ENCODE peak calls at places on chromosomes 2 and 18, in nine cellular contexts. One of them, this sample, is unnamed.

GRCh38 chr18:11654736-11655604 is 34.1 kb upstream of the GNAL start:
- DNase-seq in renal cortical epithelial cell: peak
- DNase-seq in stimulated activated CD4-positive, alpha-beta T cell treated with anti-CD3 and anti-CD28 coated beads, Interleukin-15, amount 100 ng/mL, for 48 hours: peak
- DNase-seq in A673: peak
- DNase-seq in naive B cell: peak
- DNase-seq in AG10803: peak
- DNase-seq in mesendoderm: peak
- DNase-seq in A549: peak
- DNase-seq in naive thymus-derived CD8-positive, alpha-beta T cell: peak
- DNase-seq in this sample: peak

GRCh38 chr2:74390601-74391000 is 10.5 kb upstream of the DCTN1 start:
- DNase-seq in naive thymus-derived CD8-positive, alpha-beta T cell: no peak
- DNase-seq in AG10803: no peak
- DNase-seq in mesendoderm: no peak
- DNase-seq in A549: no peak
- DNase-seq in A673: no peak
- DNase-seq in stimulated activated CD4-positive, alpha-beta T cell treated with anti-CD3 and anti-CD28 coated beads, Interleukin-15, amount 100 ng/mL, for 48 hours: no peak
- DNase-seq in renal cortical epithelial cell: no peak
- DNase-seq in naive B cell: no peak
- DNase-seq in this sample: no peak

GRCh38 chr2:28414583-28414982 is 21.9 kb downstream of the FOSL2 start:
- DNase-seq in stimulated activated CD4-positive, alpha-beta T cell treated with anti-CD3 and anti-CD28 coated beads, Interleukin-15, amount 100 ng/mL, for 48 hours: no peak
- DNase-seq in A673: no peak
- DNase-seq in AG10803: no peak
- DNase-seq in naive thymus-derived CD8-positive, alpha-beta T cell: no peak
- DNase-seq in renal cortical epithelial cell: no peak
- DNase-seq in naive B cell: no peak
- DNase-seq in A549: no peak
- DNase-seq in mesendoderm: no peak
- DNase-seq in this sample: no peak

GRCh38 chr2:143730950-143731254 is 601.7 kb downstream of the ARHGAP15 start:
- DNase-seq in mesendoderm: no peak
- DNase-seq in renal cortical epithelial cell: no peak
- DNase-seq in A673: no peak
- DNase-seq in stimulated activated CD4-positive, alpha-beta T cell treated with anti-CD3 and anti-CD28 coated beads, Interleukin-15, amount 100 ng/mL, for 48 hours: no peak
- DNase-seq in AG10803: peak
- DNase-seq in naive B cell: no peak
- DNase-seq in A549: no peak
- DNase-seq in naive thymus-derived CD8-positive, alpha-beta T cell: no peak
- DNase-seq in this sample: no peak

GRCh38 chr2:120771556-120772208 is 36.0 kb downstream of the GLI2 start:
- DNase-seq in renal cortical epithelial cell: peak
- DNase-seq in stimulated activated CD4-positive, alpha-beta T cell treated with anti-CD3 and anti-CD28 coated beads, Interleukin-15, amount 100 ng/mL, for 48 hours: no peak
- DNase-seq in naive B cell: no peak
- DNase-seq in AG10803: peak
- DNase-seq in A549: peak
- DNase-seq in naive thymus-derived CD8-positive, alpha-beta T cell: no peak
- DNase-seq in A673: no peak
- DNase-seq in mesendoderm: peak
- DNase-seq in this sample: no peak

GRCh38 chr18:63378919-63379638 is 12.1 kb upstream of the KDSR start:
- DNase-seq in A673: no peak
- DNase-seq in naive B cell: no peak
- DNase-seq in stimulated activated CD4-positive, alpha-beta T cell treated with anti-CD3 and anti-CD28 coated beads, Interleukin-15, amount 100 ng/mL, for 48 hours: no peak
- DNase-seq in mesendoderm: peak
- DNase-seq in A549: no peak
- DNase-seq in renal cortical epithelial cell: no peak
- DNase-seq in AG10803: no peak
- DNase-seq in naive thymus-derived CD8-positive, alpha-beta T cell: no peak
- DNase-seq in this sample: no peak

GRCh38 chr2:16629044-16629443 is 36.6 kb downstream of the CYRIA start:
- DNase-seq in naive thymus-derived CD8-positive, alpha-beta T cell: no peak
- DNase-seq in stimulated activated CD4-positive, alpha-beta T cell treated with anti-CD3 and anti-CD28 coated beads, Interleukin-15, amount 100 ng/mL, for 48 hours: no peak
- DNase-seq in renal cortical epithelial cell: no peak
- DNase-seq in mesendoderm: no peak
- DNase-seq in A673: no peak
- DNase-seq in naive B cell: no peak
- DNase-seq in A549: no peak
- DNase-seq in AG10803: no peak
- DNase-seq in this sample: no peak

GRCh38 chr2:233247744-233248143 is 3.7 kb upstream of the ATG16L1 start:
- DNase-seq in A673: no peak
- DNase-seq in AG10803: no peak
- DNase-seq in naive thymus-derived CD8-positive, alpha-beta T cell: no peak
- DNase-seq in A549: peak
- DNase-seq in naive B cell: no peak
- DNase-seq in mesendoderm: peak
- DNase-seq in stimulated activated CD4-positive, alpha-beta T cell treated with anti-CD3 and anti-CD28 coated beads, Interleukin-15, amount 100 ng/mL, for 48 hours: peak
- DNase-seq in renal cortical epithelial cell: peak
- DNase-seq in this sample: no peak

GRCh38 chr2:204585930-204586329 is 40.7 kb downstream of the PARD3B start:
- DNase-seq in AG10803: no peak
- DNase-seq in A673: peak
- DNase-seq in naive thymus-derived CD8-positive, alpha-beta T cell: no peak
- DNase-seq in naive B cell: no peak
- DNase-seq in A549: no peak
- DNase-seq in stimulated activated CD4-positive, alpha-beta T cell treated with anti-CD3 and anti-CD28 coated beads, Interleukin-15, amount 100 ng/mL, for 48 hours: no peak
- DNase-seq in mesendoderm: no peak
- DNase-seq in renal cortical epithelial cell: no peak
- DNase-seq in this sample: no peak

GRCh38 chr2:48315847-48316194 is 214.1 kb upstream of the STON1 start:
- DNase-seq in naive thymus-derived CD8-positive, alpha-beta T cell: peak
- DNase-seq in mesendoderm: peak
- DNase-seq in A549: no peak
- DNase-seq in naive B cell: no peak
- DNase-seq in AG10803: no peak
- DNase-seq in stimulated activated CD4-positive, alpha-beta T cell treated with anti-CD3 and anti-CD28 coated beads, Interleukin-15, amount 100 ng/mL, for 48 hours: peak
- DNase-seq in renal cortical epithelial cell: no peak
- DNase-seq in A673: peak
- DNase-seq in this sample: peak

GRCh38 chr2:144201868-144202468 is 318.0 kb downstream of the ZEB2 start:
- DNase-seq in A549: no peak
- DNase-seq in naive thymus-derived CD8-positive, alpha-beta T cell: no peak
- DNase-seq in A673: no peak
- DNase-seq in stimulated activated CD4-positive, alpha-beta T cell treated with anti-CD3 and anti-CD28 coated beads, Interleukin-15, amount 100 ng/mL, for 48 hours: no peak
- DNase-seq in naive B cell: no peak
- DNase-seq in mesendoderm: no peak
- DNase-seq in renal cortical epithelial cell: no peak
- DNase-seq in AG10803: peak
- DNase-seq in this sample: no peak

GRCh38 chr2:189486237-189486770 is 45.0 kb downstream of the WDR75 start:
- DNase-seq in stimulated activated CD4-positive, alpha-beta T cell treated with anti-CD3 and anti-CD28 coated beads, Interleukin-15, amount 100 ng/mL, for 48 hours: no peak
- DNase-seq in naive B cell: no peak
- DNase-seq in A549: no peak
- DNase-seq in AG10803: no peak
- DNase-seq in naive thymus-derived CD8-positive, alpha-beta T cell: no peak
- DNase-seq in mesendoderm: no peak
- DNase-seq in A673: no peak
- DNase-seq in renal cortical epithelial cell: no peak
- DNase-seq in this sample: no peak

GRCh38 chr2:230693411-230693810 is 19.2 kb upstream of the CAB39 start:
- DNase-seq in mesendoderm: no peak
- DNase-seq in naive thymus-derived CD8-positive, alpha-beta T cell: no peak
- DNase-seq in A549: no peak
- DNase-seq in naive B cell: no peak
- DNase-seq in AG10803: no peak
- DNase-seq in A673: no peak
- DNase-seq in renal cortical epithelial cell: no peak
- DNase-seq in stimulated activated CD4-positive, alpha-beta T cell treated with anti-CD3 and anti-CD28 coated beads, Interleukin-15, amount 100 ng/mL, for 48 hours: no peak
- DNase-seq in this sample: no peak

GRCh38 chr2:216090369-216090786 is 8.7 kb downstream of the TMEM169 start:
- DNase-seq in A673: no peak
- DNase-seq in naive B cell: no peak
- DNase-seq in A549: no peak
- DNase-seq in AG10803: peak
- DNase-seq in naive thymus-derived CD8-positive, alpha-beta T cell: no peak
- DNase-seq in renal cortical epithelial cell: no peak
- DNase-seq in stimulated activated CD4-positive, alpha-beta T cell treated with anti-CD3 and anti-CD28 coated beads, Interleukin-15, amount 100 ng/mL, for 48 hours: no peak
- DNase-seq in mesendoderm: no peak
- DNase-seq in this sample: no peak

GRCh38 chr2:105196651-105197050 is 44.9 kb upstream of the GPR45 start:
- DNase-seq in AG10803: no peak
- DNase-seq in stimulated activated CD4-positive, alpha-beta T cell treated with anti-CD3 and anti-CD28 coated beads, Interleukin-15, amount 100 ng/mL, for 48 hours: no peak
- DNase-seq in renal cortical epithelial cell: no peak
- DNase-seq in naive B cell: no peak
- DNase-seq in A549: no peak
- DNase-seq in mesendoderm: no peak
- DNase-seq in naive thymus-derived CD8-positive, alpha-beta T cell: no peak
- DNase-seq in A673: no peak
- DNase-seq in this sample: no peak

GRCh38 chr18:76130845-76131244 is 364.2 kb downstream of the ZNF516 start:
- DNase-seq in naive thymus-derived CD8-positive, alpha-beta T cell: no peak
- DNase-seq in A549: no peak
- DNase-seq in naive B cell: no peak
- DNase-seq in AG10803: peak
- DNase-seq in renal cortical epithelial cell: no peak
- DNase-seq in stimulated activated CD4-positive, alpha-beta T cell treated with anti-CD3 and anti-CD28 coated beads, Interleukin-15, amount 100 ng/mL, for 48 hours: no peak
- DNase-seq in A673: no peak
- DNase-seq in mesendoderm: no peak
- DNase-seq in this sample: no peak

GRCh38 chr2:8595821-8596600 is 85.8 kb upstream of the ID2 start:
- DNase-seq in mesendoderm: no peak
- DNase-seq in naive thymus-derived CD8-positive, alpha-beta T cell: no peak
- DNase-seq in AG10803: no peak
- DNase-seq in A673: no peak
- DNase-seq in stimulated activated CD4-positive, alpha-beta T cell treated with anti-CD3 and anti-CD28 coated beads, Interleukin-15, amount 100 ng/mL, for 48 hours: no peak
- DNase-seq in A549: no peak
- DNase-seq in renal cortical epithelial cell: no peak
- DNase-seq in naive B cell: no peak
- DNase-seq in this sample: no peak

GRCh38 chr2:168526641-168527040 is 70.6 kb downstream of the CERS6 start:
- DNase-seq in A673: no peak
- DNase-seq in naive B cell: no peak
- DNase-seq in AG10803: peak
- DNase-seq in A549: no peak
- DNase-seq in renal cortical epithelial cell: peak
- DNase-seq in stimulated activated CD4-positive, alpha-beta T cell treated with anti-CD3 and anti-CD28 coated beads, Interleukin-15, amount 100 ng/mL, for 48 hours: no peak
- DNase-seq in naive thymus-derived CD8-positive, alpha-beta T cell: no peak
- DNase-seq in mesendoderm: no peak
- DNase-seq in this sample: no peak

GRCh38 chr2:190304404-190304803 is 15.2 kb downstream of the HIBCH start:
- DNase-seq in A673: no peak
- DNase-seq in naive thymus-derived CD8-positive, alpha-beta T cell: no peak
- DNase-seq in renal cortical epithelial cell: no peak
- DNase-seq in naive B cell: no peak
- DNase-seq in A549: no peak
- DNase-seq in AG10803: no peak
- DNase-seq in stimulated activated CD4-positive, alpha-beta T cell treated with anti-CD3 and anti-CD28 coated beads, Interleukin-15, amount 100 ng/mL, for 48 hours: no peak
- DNase-seq in mesendoderm: no peak
- DNase-seq in this sample: no peak

GRCh38 chr2:38716185-38716584 is 35.0 kb downstream of the SRSF7 start:
- DNase-seq in renal cortical epithelial cell: peak
- DNase-seq in naive thymus-derived CD8-positive, alpha-beta T cell: no peak
- DNase-seq in stimulated activated CD4-positive, alpha-beta T cell treated with anti-CD3 and anti-CD28 coated beads, Interleukin-15, amount 100 ng/mL, for 48 hours: no peak
- DNase-seq in A549: no peak
- DNase-seq in naive B cell: no peak
- DNase-seq in A673: no peak
- DNase-seq in AG10803: peak
- DNase-seq in mesendoderm: no peak
- DNase-seq in this sample: no peak

GRCh38 chr2:235505210-235505741 is 11.4 kb downstream of the AGAP1 start:
- DNase-seq in naive thymus-derived CD8-positive, alpha-beta T cell: no peak
- DNase-seq in AG10803: peak
- DNase-seq in A549: no peak
- DNase-seq in mesendoderm: no peak
- DNase-seq in renal cortical epithelial cell: no peak
- DNase-seq in stimulated activated CD4-positive, alpha-beta T cell treated with anti-CD3 and anti-CD28 coated beads, Interleukin-15, amount 100 ng/mL, for 48 hours: no peak
- DNase-seq in naive B cell: no peak
- DNase-seq in A673: no peak
- DNase-seq in this sample: no peak

GRCh38 chr18:56711706-56712445 is 60.7 kb downstream of the WDR7 start:
- DNase-seq in renal cortical epithelial cell: no peak
- DNase-seq in mesendoderm: no peak
- DNase-seq in AG10803: peak
- DNase-seq in A549: no peak
- DNase-seq in naive B cell: no peak
- DNase-seq in naive thymus-derived CD8-positive, alpha-beta T cell: no peak
- DNase-seq in stimulated activated CD4-positive, alpha-beta T cell treated with anti-CD3 and anti-CD28 coated beads, Interleukin-15, amount 100 ng/mL, for 48 hours: no peak
- DNase-seq in A673: no peak
- DNase-seq in this sample: no peak

GRCh38 chr18:26454192-26454591 is 94.2 kb downstream of the KCTD1 start:
- DNase-seq in AG10803: no peak
- DNase-seq in stimulated activated CD4-positive, alpha-beta T cell treated with anti-CD3 and anti-CD28 coated beads, Interleukin-15, amount 100 ng/mL, for 48 hours: no peak
- DNase-seq in renal cortical epithelial cell: no peak
- DNase-seq in naive B cell: no peak
- DNase-seq in naive thymus-derived CD8-positive, alpha-beta T cell: no peak
- DNase-seq in mesendoderm: no peak
- DNase-seq in A549: no peak
- DNase-seq in A673: no peak
- DNase-seq in this sample: no peak

GRCh38 chr2:88735853-88736252 is 44.4 kb downstream of the RPIA start:
- DNase-seq in naive B cell: no peak
- DNase-seq in stimulated activated CD4-positive, alpha-beta T cell treated with anti-CD3 and anti-CD28 coated beads, Interleukin-15, amount 100 ng/mL, for 48 hours: peak
- DNase-seq in AG10803: no peak
- DNase-seq in A549: no peak
- DNase-seq in A673: no peak
- DNase-seq in naive thymus-derived CD8-positive, alpha-beta T cell: no peak
- DNase-seq in mesendoderm: no peak
- DNase-seq in renal cortical epithelial cell: peak
- DNase-seq in this sample: peak